ENCODE peak calls at places on chromosome 1, in five cellular contexts. One of them, this sample, is unnamed.

GRCh38 chr1:203512830-203513578 is 19.1 kb downstream of the OPTC start:
- DNase-seq in stomach: peak
- DNase-seq in CD8-positive, alpha-beta memory T cell: no peak
- DNase-seq in LNCaP clone FGC: no peak
- DNase-seq in mammary epithelial cell: peak
- DNase-seq in this sample: no peak

GRCh38 chr1:229032455-229032854 is 238.5 kb upstream of the RAB4A start:
- DNase-seq in stomach: no peak
- DNase-seq in LNCaP clone FGC: no peak
- DNase-seq in CD8-positive, alpha-beta memory T cell: no peak
- DNase-seq in mammary epithelial cell: no peak
- DNase-seq in this sample: no peak

GRCh38 chr1:211386931-211387330 is 60.3 kb downstream of the TRAF5 start:
- DNase-seq in stomach: no peak
- DNase-seq in LNCaP clone FGC: no peak
- DNase-seq in mammary epithelial cell: no peak
- DNase-seq in CD8-positive, alpha-beta memory T cell: no peak
- DNase-seq in this sample: no peak

GRCh38 chr1:174242856-174243255 is 83.5 kb downstream of the RABGAP1L start:
- DNase-seq in LNCaP clone FGC: no peak
- DNase-seq in stomach: no peak
- DNase-seq in mammary epithelial cell: no peak
- DNase-seq in CD8-positive, alpha-beta memory T cell: no peak
- DNase-seq in this sample: no peak

GRCh38 chr1:7588457-7588827 is 182.7 kb upstream of the VAMP3 start:
- DNase-seq in stomach: no peak
- DNase-seq in LNCaP clone FGC: no peak
- DNase-seq in CD8-positive, alpha-beta memory T cell: no peak
- DNase-seq in mammary epithelial cell: no peak
- DNase-seq in this sample: no peak

GRCh38 chr1:21217812-21218596 is 41.3 kb upstream of the EIF4G3 start:
- DNase-seq in CD8-positive, alpha-beta memory T cell: peak
- DNase-seq in mammary epithelial cell: no peak
- DNase-seq in stomach: peak
- DNase-seq in LNCaP clone FGC: no peak
- DNase-seq in this sample: peak

GRCh38 chr1:12296623-12297022 is 66.8 kb downstream of the VPS13D start:
- DNase-seq in LNCaP clone FGC: no peak
- DNase-seq in mammary epithelial cell: peak
- DNase-seq in CD8-positive, alpha-beta memory T cell: no peak
- DNase-seq in stomach: no peak
- DNase-seq in this sample: no peak

GRCh38 chr1:22958556-22958955 is 14.1 kb downstream of the LACTBL1 start:
- DNase-seq in stomach: no peak
- DNase-seq in LNCaP clone FGC: no peak
- DNase-seq in CD8-positive, alpha-beta memory T cell: no peak
- DNase-seq in mammary epithelial cell: no peak
- DNase-seq in this sample: no peak

GRCh38 chr1:40630488-40631223 is 34.8 kb downstream of the RIMS3 start:
- DNase-seq in mammary epithelial cell: no peak
- DNase-seq in LNCaP clone FGC: no peak
- DNase-seq in CD8-positive, alpha-beta memory T cell: no peak
- DNase-seq in stomach: peak
- DNase-seq in this sample: peak

GRCh38 chr1:223394706-223395105 is 1.5 kb downstream of the CCDC185 start:
- DNase-seq in stomach: no peak
- DNase-seq in LNCaP clone FGC: no peak
- DNase-seq in CD8-positive, alpha-beta memory T cell: no peak
- DNase-seq in mammary epithelial cell: no peak
- DNase-seq in this sample: no peak